ENCODE peak calls at places on chromosomes 11 and 22, in four cellular contexts. One of them, this sample, is unnamed.

GRCh38 chr11:12389676-12390075 is 12.3 kb downstream of the PARVA start:
- DNase-seq in AG20443: no peak
- DNase-seq in left ventricle myocardium inferior: no peak
- DNase-seq in COLO829: no peak
- DNase-seq in this sample: no peak

GRCh38 chr11:45289369-45289768 is 3.2 kb upstream of the SYT13 start:
- DNase-seq in AG20443: peak
- DNase-seq in left ventricle myocardium inferior: no peak
- DNase-seq in COLO829: peak
- DNase-seq in this sample: peak

GRCh38 chr11:15568440-15568839 is 453.7 kb downstream of the INSC start:
- DNase-seq in AG20443: no peak
- DNase-seq in left ventricle myocardium inferior: no peak
- DNase-seq in COLO829: no peak
- DNase-seq in this sample: no peak

GRCh38 chr11:93089474-93090102 is 108.2 kb downstream of the SLC36A4 start:
- DNase-seq in AG20443: peak
- DNase-seq in left ventricle myocardium inferior: no peak
- DNase-seq in COLO829: peak
- DNase-seq in this sample: peak

GRCh38 chr11:92048415-92048814 is 176.2 kb upstream of the FAT3 start:
- DNase-seq in AG20443: no peak
- DNase-seq in left ventricle myocardium inferior: no peak
- DNase-seq in COLO829: no peak
- DNase-seq in this sample: no peak

GRCh38 chr11:132278801-132279574 is 908.6 kb downstream of the NTM start:
- DNase-seq in AG20443: peak
- DNase-seq in left ventricle myocardium inferior: no peak
- DNase-seq in COLO829: peak
- DNase-seq in this sample: peak

GRCh38 chr11:1373536-1374214 is 16.1 kb upstream of the BRSK2 start:
- DNase-seq in AG20443: no peak
- DNase-seq in left ventricle myocardium inferior: no peak
- DNase-seq in COLO829: no peak
- DNase-seq in this sample: peak

GRCh38 chr11:46917109-46918086 is 952 bp downstream of the LRP4 start:
- DNase-seq in AG20443: no peak
- DNase-seq in left ventricle myocardium inferior: no peak
- DNase-seq in COLO829: no peak
- DNase-seq in this sample: no peak

GRCh38 chr11:73394416-73395296 is 18.5 kb downstream of the RELT start:
- DNase-seq in AG20443: no peak
- DNase-seq in left ventricle myocardium inferior: no peak
- DNase-seq in COLO829: no peak
- DNase-seq in this sample: no peak

GRCh38 chr11:47171856-47172255 is 4.8 kb downstream of the ARFGAP2 start:
- DNase-seq in AG20443: no peak
- DNase-seq in left ventricle myocardium inferior: no peak
- DNase-seq in COLO829: no peak
- DNase-seq in this sample: no peak

GRCh38 chr22:23402275-23403151 is 177.6 kb downstream of the IGLL1 start:
- DNase-seq in AG20443: peak
- DNase-seq in left ventricle myocardium inferior: no peak
- DNase-seq in COLO829: peak
- DNase-seq in this sample: peak

GRCh38 chr11:34915136-34916013 is 804 bp downstream of the APIP start:
- DNase-seq in AG20443: peak
- DNase-seq in left ventricle myocardium inferior: no peak
- DNase-seq in COLO829: no peak
- DNase-seq in this sample: peak

GRCh38 chr22:21933899-21934298 is 18.7 kb downstream of the PPM1F start:
- DNase-seq in AG20443: no peak
- DNase-seq in left ventricle myocardium inferior: no peak
- DNase-seq in COLO829: no peak
- DNase-seq in this sample: no peak

This sample was measured in astrocyte.